ENCODE peak calls at places on chromosomes 16 and 17, in six cellular contexts. One of them, this sample, is unnamed.

GRCh38 chr16:77299395-77299794 is 100.2 kb downstream of the SYCE1L start:
- DNase-seq in A549: no peak
- DNase-seq in AG08395: no peak
- DNase-seq in body of pancreas: no peak
- DNase-seq in mesothelial cell of epicardium: no peak
- DNase-seq in putamen: no peak
- DNase-seq in this sample: no peak

GRCh38 chr16:586645-587590 is 2.9 kb upstream of the RAB40C start:
- DNase-seq in mesothelial cell of epicardium: no peak
- DNase-seq in putamen: no peak
- DNase-seq in A549: no peak
- DNase-seq in body of pancreas: peak; percentile 59
- DNase-seq in AG08395: no peak
- DNase-seq in this sample: no peak

GRCh38 chr16:19235478-19235877 is 50.1 kb upstream of the CLEC19A start:
- DNase-seq in AG08395: no peak
- DNase-seq in body of pancreas: no peak
- DNase-seq in mesothelial cell of epicardium: no peak
- DNase-seq in putamen: no peak
- DNase-seq in A549: no peak
- DNase-seq in this sample: no peak

GRCh38 chr16:88591577-88592021 is 21.4 kb downstream of the ZC3H18 start:
- DNase-seq in AG08395: no peak
- DNase-seq in A549: no peak
- DNase-seq in putamen: no peak
- DNase-seq in mesothelial cell of epicardium: no peak
- DNase-seq in body of pancreas: no peak
- DNase-seq in this sample: no peak

GRCh38 chr17:73297934-73298861 is 13.6 kb downstream of the CDC42EP4 start:
- DNase-seq in putamen: no peak
- DNase-seq in mesothelial cell of epicardium: no peak
- DNase-seq in A549: no peak
- DNase-seq in body of pancreas: no peak
- DNase-seq in AG08395: no peak
- DNase-seq in this sample: no peak

GRCh38 chr17:14299261-14300093 is 1.4 kb upstream of the HS3ST3B1 start:
- DNase-seq in AG08395: no peak
- DNase-seq in putamen: no peak
- DNase-seq in mesothelial cell of epicardium: no peak
- DNase-seq in A549: no peak
- DNase-seq in body of pancreas: peak; percentile 21
- DNase-seq in this sample: peak; percentile 54

GRCh38 chr16:667780-668518 is at the start of gene RHOT2:
- DNase-seq in putamen: peak; percentile 92
- DNase-seq in AG08395: peak; percentile 92
- DNase-seq in body of pancreas: peak; percentile 93
- DNase-seq in A549: peak; percentile 93
- DNase-seq in mesothelial cell of epicardium: peak; percentile 91
- DNase-seq in this sample: peak; percentile 95

GRCh38 chr17:17682293-17682736 is 1.1 kb downstream of the RAI1 start:
- DNase-seq in putamen: peak; percentile 47
- DNase-seq in AG08395: peak; percentile 63
- DNase-seq in A549: peak; percentile 58
- DNase-seq in mesothelial cell of epicardium: no peak
- DNase-seq in body of pancreas: peak; percentile 48
- DNase-seq in this sample: no peak

GRCh38 chr17:59840908-59841666 is 51.7 kb downstream of the TUBD1 start:
- DNase-seq in AG08395: no peak
- DNase-seq in body of pancreas: peak; percentile 22
- DNase-seq in A549: peak; percentile 78
- DNase-seq in mesothelial cell of epicardium: no peak
- DNase-seq in putamen: no peak
- DNase-seq in this sample: no peak

GRCh38 chr17:79836952-79837887 is 2.0 kb downstream of the CBX4 start:
- DNase-seq in AG08395: peak; percentile 41
- DNase-seq in putamen: no peak
- DNase-seq in A549: peak; percentile 94
- DNase-seq in mesothelial cell of epicardium: no peak
- DNase-seq in body of pancreas: peak; percentile 92
- DNase-seq in this sample: peak; percentile 75

GRCh38 chr17:83151442-83152220 is 72.2 kb downstream of the METRNL start:
- DNase-seq in body of pancreas: peak; percentile 6
- DNase-seq in A549: no peak
- DNase-seq in AG08395: no peak
- DNase-seq in mesothelial cell of epicardium: no peak
- DNase-seq in putamen: no peak
- DNase-seq in this sample: no peak

GRCh38 chr16:2842340-2843000 is 12.4 kb downstream of the ZG16B start:
- DNase-seq in A549: peak; percentile 51
- DNase-seq in body of pancreas: peak; percentile 38
- DNase-seq in mesothelial cell of epicardium: no peak
- DNase-seq in AG08395: no peak
- DNase-seq in putamen: no peak
- DNase-seq in this sample: peak; percentile 55

GRCh38 chr17:80811181-80812105 is 180.2 kb upstream of the CHMP6 start:
- DNase-seq in putamen: no peak
- DNase-seq in A549: no peak
- DNase-seq in mesothelial cell of epicardium: no peak
- DNase-seq in body of pancreas: no peak
- DNase-seq in AG08395: no peak
- DNase-seq in this sample: no peak

GRCh38 chr17:7137182-7137943 is 22.7 kb upstream of the ASGR2 start:
- DNase-seq in putamen: no peak
- DNase-seq in mesothelial cell of epicardium: no peak
- DNase-seq in AG08395: no peak
- DNase-seq in A549: no peak
- DNase-seq in body of pancreas: no peak
- DNase-seq in this sample: no peak

GRCh38 chr17:57463103-57463885 is 207.0 kb downstream of the MSI2 start:
- DNase-seq in body of pancreas: no peak
- DNase-seq in A549: peak; percentile 61
- DNase-seq in AG08395: peak; percentile 78
- DNase-seq in mesothelial cell of epicardium: no peak
- DNase-seq in putamen: no peak
- DNase-seq in this sample: peak; percentile 73

GRCh38 chr17:57405486-57406072 is 149.3 kb downstream of the MSI2 start:
- DNase-seq in body of pancreas: no peak
- DNase-seq in AG08395: no peak
- DNase-seq in putamen: no peak
- DNase-seq in mesothelial cell of epicardium: no peak
- DNase-seq in A549: no peak
- DNase-seq in this sample: no peak

GRCh38 chr16:29710227-29711219 is 31.5 kb downstream of the QPRT start:
- DNase-seq in A549: peak; percentile 66
- DNase-seq in putamen: peak; percentile 71
- DNase-seq in mesothelial cell of epicardium: no peak
- DNase-seq in body of pancreas: no peak
- DNase-seq in AG08395: peak; percentile 77
- DNase-seq in this sample: peak; percentile 69

GRCh38 chr17:31310260-31310659 is 3.6 kb downstream of the EVI2B start:
- DNase-seq in putamen: no peak
- DNase-seq in AG08395: no peak
- DNase-seq in mesothelial cell of epicardium: no peak
- DNase-seq in body of pancreas: no peak
- DNase-seq in A549: no peak
- DNase-seq in this sample: no peak

GRCh38 chr17:74833501-74834361 is 26.0 kb downstream of the GRIN2C start:
- DNase-seq in AG08395: peak; percentile 66
- DNase-seq in body of pancreas: no peak
- DNase-seq in A549: no peak
- DNase-seq in mesothelial cell of epicardium: no peak
- DNase-seq in putamen: no peak
- DNase-seq in this sample: peak; percentile 83

GRCh38 chr16:52435573-52435972 is 111.4 kb downstream of the TOX3 start:
- DNase-seq in body of pancreas: no peak
- DNase-seq in mesothelial cell of epicardium: no peak
- DNase-seq in AG08395: no peak
- DNase-seq in A549: no peak
- DNase-seq in putamen: no peak
- DNase-seq in this sample: no peak

GRCh38 chr17:10226930-10227695 is 28.7 kb upstream of the GAS7 start:
- DNase-seq in AG08395: peak; percentile 57
- DNase-seq in A549: peak; percentile 55
- DNase-seq in body of pancreas: peak; percentile 19
- DNase-seq in putamen: peak; percentile 27
- DNase-seq in mesothelial cell of epicardium: peak; percentile 36
- DNase-seq in this sample: peak; percentile 21

GRCh38 chr16:180101-180920 is at the start of gene HBQ1:
- DNase-seq in putamen: no peak
- DNase-seq in AG08395: peak; percentile 53
- DNase-seq in mesothelial cell of epicardium: peak; percentile 61
- DNase-seq in A549: peak; percentile 51
- DNase-seq in body of pancreas: no peak
- DNase-seq in this sample: peak; percentile 83

GRCh38 chr17:75749545-75750389 is 15.2 kb downstream of the GALK1 start:
- DNase-seq in mesothelial cell of epicardium: peak; percentile 84
- DNase-seq in putamen: peak; percentile 69
- DNase-seq in AG08395: peak; percentile 87
- DNase-seq in body of pancreas: peak; percentile 90
- DNase-seq in A549: peak; percentile 80
- DNase-seq in this sample: peak; percentile 92

GRCh38 chr16:4293822-4294457 is 21.1 kb upstream of the TFAP4 start:
- DNase-seq in body of pancreas: no peak
- DNase-seq in A549: peak; percentile 70
- DNase-seq in putamen: no peak
- DNase-seq in AG08395: peak; percentile 77
- DNase-seq in mesothelial cell of epicardium: no peak
- DNase-seq in this sample: peak; percentile 79

GRCh38 chr17:27473748-27474609 is 17.7 kb downstream of the KSR1 start:
- DNase-seq in AG08395: no peak
- DNase-seq in putamen: no peak
- DNase-seq in A549: no peak
- DNase-seq in body of pancreas: peak; percentile 77
- DNase-seq in mesothelial cell of epicardium: no peak
- DNase-seq in this sample: no peak

GRCh38 chr16:1989209-1989825 is 453 bp upstream of the SYNGR3 start:
- DNase-seq in A549: no peak
- DNase-seq in mesothelial cell of epicardium: no peak
- DNase-seq in AG08395: no peak
- DNase-seq in putamen: no peak
- DNase-seq in body of pancreas: no peak
- DNase-seq in this sample: no peak

GRCh38 chr16:85819245-85819644 is 19.8 kb downstream of the COX4I1 start:
- DNase-seq in mesothelial cell of epicardium: peak; percentile 58
- DNase-seq in body of pancreas: peak; percentile 83
- DNase-seq in putamen: no peak
- DNase-seq in A549: peak; percentile 86
- DNase-seq in AG08395: peak; percentile 89
- DNase-seq in this sample: peak; percentile 89

GRCh38 chr17:42991471-42991870 is 6.7 kb upstream of the RPL27 start:
- DNase-seq in A549: no peak
- DNase-seq in mesothelial cell of epicardium: no peak
- DNase-seq in putamen: no peak
- DNase-seq in AG08395: no peak
- DNase-seq in body of pancreas: no peak
- DNase-seq in this sample: no peak

GRCh38 chr16:84054271-84054670 is 11.7 kb upstream of the SLC38A8 start:
- DNase-seq in A549: no peak
- DNase-seq in AG08395: no peak
- DNase-seq in mesothelial cell of epicardium: no peak
- DNase-seq in putamen: no peak
- DNase-seq in body of pancreas: no peak
- DNase-seq in this sample: no peak

GRCh38 chr17:2707721-2708584 is 3.6 kb downstream of the CLUH start:
- DNase-seq in AG08395: no peak
- DNase-seq in putamen: peak; percentile 62
- DNase-seq in body of pancreas: peak; percentile 65
- DNase-seq in A549: peak; percentile 61
- DNase-seq in mesothelial cell of epicardium: no peak
- DNase-seq in this sample: peak; percentile 60

This sample was measured in AG08396.